ENCODE peak calls at places on chromosomes 5 and 9, in seven cellular contexts. S is AG04450; Q is stimulated activated CD4-positive, alpha-beta T cell treated with anti-CD3 and anti-CD28 coated beads, Interleukin-4, amount 100 ng/mL, for 4 hours; K is HT1080; E is AG08395; I is HCT116; H is GM23248. G is an unnamed sample.
A peak's percentile ranks its signal among the peaks of the same experiment; 100 is the strongest.

GRCh38 chr9:37371565-37372464 is 50.7 kb upstream of the GRHPR start:
- DNase-seq in H (peak; percentile 47), K (peak; percentile 44), I (no peak), E (peak; percentile 15), Q (no peak), S (no peak), G (no peak)

GRCh38 chr5:172582940-172583339 is 58.1 kb upstream of the NEURL1B start:
- DNase-seq in H (no peak), I (no peak), Q (no peak), E (no peak), K (no peak), S (no peak), G (no peak)

GRCh38 chr5:39426136-39426535 is 1.4 kb upstream of the DAB2 start:
- DNase-seq in I (no peak), H (peak; percentile 39), Q (no peak), K (no peak), E (no peak), S (no peak), G (no peak)

GRCh38 chr9:91730806-91731205 is 219.2 kb downstream of the ROR2 start:
- DNase-seq in H (no peak), E (no peak), K (no peak), I (no peak), Q (no peak), S (no peak), G (no peak)

GRCh38 chr9:32663741-32664140 is 28.3 kb upstream of the TAF1L start:
- DNase-seq in S (no peak), E (no peak), H (no peak), K (no peak), Q (no peak), I (no peak), G (no peak)

GRCh38 chr9:110933350-110934001 is 104.8 kb downstream of the LPAR1 start:
- DNase-seq in I (no peak), S (no peak), E (no peak), Q (no peak), K (no peak), H (peak; percentile 58), G (no peak)

GRCh38 chr5:59042683-59043082 is 459.8 kb downstream of the RAB3C start:
- DNase-seq in K (peak; percentile 76), I (no peak), S (no peak), Q (no peak), H (peak; percentile 70), E (peak; percentile 6), G (no peak)

GRCh38 chr5:132486318-132487094 is 4.1 kb downstream of the IRF1 start:
- DNase-seq in S (no peak), E (no peak), K (no peak), Q (no peak), H (no peak), I (no peak), G (peak; percentile 87)

GRCh38 chr5:173917788-173918786 is 29.9 kb downstream of the CPEB4 start:
- DNase-seq in Q (peak; percentile 36), E (peak; percentile 78), H (peak; percentile 95), S (peak; percentile 74), I (peak; percentile 83), K (peak; percentile 69), G (no peak)